ENCODE peak calls at places on chromosomes 16 and 17, in seven cellular contexts. I is IMR-90, B is H1, W is mesenchymal stem cell, K is mesendoderm, G is H9, N is trophoblast cell. X is an unnamed sample.

GRCh38 chr16:83015871-83016270 is 389.1 kb downstream of the CDH13 start:
- DNase-seq in I (no peak), B (no peak), W (no peak), K (no peak), G (no peak), N (no peak), X (no peak)

GRCh38 chr17:28925912-28926365 is 23.1 kb upstream of the DHRS13 start:
- DNase-seq in I (peak), B (no peak), W (peak), K (no peak), G (no peak), N (no peak), X (no peak)

GRCh38 chr17:82103588-82104451 is 5.8 kb upstream of the FASN start:
- DNase-seq in I (no peak), B (peak), W (no peak), K (peak), G (peak), N (peak), X (peak)

GRCh38 chr17:36657763-36658490 is 56.5 kb downstream of the MRM1 start:
- DNase-seq in I (no peak), B (peak), W (peak), K (peak), G (peak), N (peak), X (no peak)

GRCh38 chr17:66413564-66414520 is 111.4 kb downstream of the PRKCA start:
- DNase-seq in I (no peak), B (no peak), W (no peak), K (no peak), G (no peak), N (no peak), X (no peak)

GRCh38 chr16:30948087-30948955 is 547 bp upstream of the ORAI3 start:
- DNase-seq in I (peak), B (peak), W (peak), K (peak), G (peak), N (peak), X (peak)

GRCh38 chr16:66503030-66503429 is 46.9 kb downstream of the TK2 start:
- DNase-seq in I (no peak), B (no peak), W (no peak), K (no peak), G (no peak), N (peak), X (no peak)

GRCh38 chr16:69796285-69797118 is 34.4 kb downstream of the WWP2 start:
- DNase-seq in I (peak), B (peak), W (peak), K (peak), G (peak), N (peak), X (peak)

GRCh38 chr17:18143044-18143936 is 34.7 kb downstream of the MYO15A start:
- DNase-seq in I (peak), B (peak), W (peak), K (peak), G (peak), N (no peak), X (peak)

GRCh38 chr16:88619859-88620655 is 18.3 kb upstream of the IL17C start:
- DNase-seq in I (peak), B (no peak), W (peak), K (no peak), G (no peak), N (no peak), X (no peak)

GRCh38 chr17:70520447-70520846 is 351.1 kb downstream of the KCNJ2 start:
- DNase-seq in I (no peak), B (no peak), W (no peak), K (no peak), G (no peak), N (peak), X (no peak)

GRCh38 chr17:44546711-44547606 is 10.3 kb upstream of the FZD2 start:
- DNase-seq in I (peak), B (no peak), W (peak), K (no peak), G (no peak), N (peak), X (no peak)

GRCh38 chr17:610285-610684 is 104.4 kb downstream of the VPS53 start:
- DNase-seq in I (no peak), B (no peak), W (no peak), K (no peak), G (no peak), N (no peak), X (no peak)

GRCh38 chr16:57957396-57958392 is 13.2 kb downstream of the CNGB1 start:
- DNase-seq in I (no peak), B (no peak), W (no peak), K (no peak), G (no peak), N (no peak), X (no peak)

GRCh38 chr17:2462481-2462880 is 49.2 kb downstream of the METTL16 start:
- DNase-seq in I (no peak), B (no peak), W (no peak), K (no peak), G (no peak), N (no peak), X (no peak)

GRCh38 chr17:55323518-55324295 is 58.9 kb downstream of the HLF start:
- DNase-seq in I (no peak), B (no peak), W (no peak), K (no peak), G (no peak), N (no peak), X (no peak)

GRCh38 chr16:89170346-89171215 is 967 bp upstream of the CDH15 start:
- DNase-seq in I (no peak), B (peak), W (no peak), K (peak), G (peak), N (no peak), X (no peak)

GRCh38 chr17:51869387-51869786 is 289.1 kb downstream of the CA10 start:
- DNase-seq in I (no peak), B (peak), W (peak), K (peak), G (peak), N (peak), X (peak)

GRCh38 chr17:45224671-45225050 is 3.0 kb downstream of the FMNL1 start:
- DNase-seq in I (no peak), B (no peak), W (no peak), K (no peak), G (no peak), N (no peak), X (no peak)

GRCh38 chr16:8887438-8887765 is 5.3 kb downstream of the LITAFD start:
- DNase-seq in I (no peak), B (no peak), W (no peak), K (no peak), G (no peak), N (no peak), X (no peak)

GRCh38 chr17:68248199-68248825 is 469 bp downstream of the AMZ2 start:
- DNase-seq in I (peak), B (no peak), W (peak), K (no peak), G (no peak), N (peak), X (no peak)

GRCh38 chr17:81999587-81999974 is 22.2 kb downstream of the ASPSCR1 start:
- DNase-seq in I (no peak), B (no peak), W (no peak), K (no peak), G (no peak), N (peak), X (no peak)

GRCh38 chr17:39271546-39271945 is 45.8 kb upstream of the STAC2 start:
- DNase-seq in I (peak), B (no peak), W (no peak), K (no peak), G (no peak), N (no peak), X (no peak)

GRCh38 chr16:57618306-57619132 is 9.9 kb upstream of the ADGRG1 start:
- DNase-seq in I (peak), B (peak), W (no peak), K (no peak), G (peak), N (peak), X (no peak)

GRCh38 chr16:26672206-26672605 is 394.5 kb upstream of the C16orf82 start:
- DNase-seq in I (no peak), B (no peak), W (no peak), K (peak), G (no peak), N (no peak), X (no peak)

GRCh38 chr17:39939588-39940419 is 12.3 kb downstream of the LRRC3C start:
- DNase-seq in I (peak), B (no peak), W (peak), K (no peak), G (no peak), N (peak), X (no peak)

GRCh38 chr17:72591500-72592241 is 470.9 kb downstream of the SOX9 start:
- DNase-seq in I (no peak), B (peak), W (peak), K (peak), G (peak), N (peak), X (peak)

GRCh38 chr16:47713225-47713595 is 252.1 kb downstream of the PHKB start:
- DNase-seq in I (peak), B (no peak), W (peak), K (no peak), G (no peak), N (peak), X (no peak)

GRCh38 chr17:17758443-17758842 is 77.2 kb downstream of the RAI1 start:
- DNase-seq in I (no peak), B (no peak), W (no peak), K (no peak), G (no peak), N (no peak), X (no peak)

GRCh38 chr16:48383877-48384304 is 1.3 kb downstream of the SIAH1 start:
- DNase-seq in I (no peak), B (no peak), W (peak), K (peak), G (no peak), N (peak), X (no peak)

GRCh38 chr17:42284566-42284965 is 3.7 kb upstream of the STAT5A start:
- DNase-seq in I (no peak), B (no peak), W (no peak), K (no peak), G (peak), N (no peak), X (no peak)

GRCh38 chr16:11232852-11233726 is 22.9 kb downstream of the SOCS1 start:
- DNase-seq in I (no peak), B (peak), W (no peak), K (peak), G (peak), N (no peak), X (no peak)

GRCh38 chr17:30240177-30240576 is 4.7 kb upstream of the SLC6A4 start:
- DNase-seq in I (no peak), B (no peak), W (no peak), K (no peak), G (no peak), N (no peak), X (no peak)

GRCh38 chr16:30120340-30121105 is 2.5 kb downstream of the MAPK3 start:
- DNase-seq in I (no peak), B (no peak), W (no peak), K (no peak), G (no peak), N (no peak), X (no peak)

GRCh38 chr17:82653651-82654528 is 5.6 kb upstream of the WDR45B start:
- DNase-seq in I (no peak), B (no peak), W (no peak), K (no peak), G (no peak), N (no peak), X (no peak)

GRCh38 chr17:30323895-30324319 is 9.9 kb downstream of the TMIGD1 start:
- DNase-seq in I (no peak), B (no peak), W (no peak), K (no peak), G (no peak), N (no peak), X (no peak)

GRCh38 chr17:60135951-60136666 is 13.7 kb upstream of the CA4 start:
- DNase-seq in I (no peak), B (peak), W (no peak), K (no peak), G (no peak), N (no peak), X (no peak)

GRCh38 chr17:81389585-81389984 is 5.7 kb upstream of the BAHCC1 start:
- DNase-seq in I (no peak), B (no peak), W (no peak), K (no peak), G (no peak), N (no peak), X (no peak)

GRCh38 chr17:73831699-73832098 is 187.5 kb upstream of the SDK2 start:
- DNase-seq in I (no peak), B (no peak), W (no peak), K (no peak), G (no peak), N (no peak), X (no peak)

GRCh38 chr16:76441391-76441790 is 164.2 kb downstream of the CNTNAP4 start:
- DNase-seq in I (no peak), B (no peak), W (no peak), K (no peak), G (no peak), N (no peak), X (no peak)
- H2BK5ac ChIP-seq in I (no peak), B (no peak), W (no peak), K (no peak), G (no peak), N (no peak), X (no peak)

GRCh38 chr16:12539185-12539929 is 264.3 kb downstream of the CPPED1 start:
- DNase-seq in I (peak), B (no peak), W (peak), K (no peak), G (no peak), N (no peak), X (no peak)
- H2BK5ac ChIP-seq in I (peak), B (no peak), W (no peak), K (no peak), G (no peak), N (no peak), X (no peak)

GRCh38 chr16:23807028-23807427 is 28.8 kb upstream of the PRKCB start:
- DNase-seq in I (no peak), B (no peak), W (no peak), K (no peak), G (no peak), N (no peak), X (no peak)

GRCh38 chr16:23801387-23801786 is 34.4 kb upstream of the PRKCB start:
- DNase-seq in I (peak), B (peak), W (peak), K (peak), G (peak), N (peak), X (peak)

DNA sequence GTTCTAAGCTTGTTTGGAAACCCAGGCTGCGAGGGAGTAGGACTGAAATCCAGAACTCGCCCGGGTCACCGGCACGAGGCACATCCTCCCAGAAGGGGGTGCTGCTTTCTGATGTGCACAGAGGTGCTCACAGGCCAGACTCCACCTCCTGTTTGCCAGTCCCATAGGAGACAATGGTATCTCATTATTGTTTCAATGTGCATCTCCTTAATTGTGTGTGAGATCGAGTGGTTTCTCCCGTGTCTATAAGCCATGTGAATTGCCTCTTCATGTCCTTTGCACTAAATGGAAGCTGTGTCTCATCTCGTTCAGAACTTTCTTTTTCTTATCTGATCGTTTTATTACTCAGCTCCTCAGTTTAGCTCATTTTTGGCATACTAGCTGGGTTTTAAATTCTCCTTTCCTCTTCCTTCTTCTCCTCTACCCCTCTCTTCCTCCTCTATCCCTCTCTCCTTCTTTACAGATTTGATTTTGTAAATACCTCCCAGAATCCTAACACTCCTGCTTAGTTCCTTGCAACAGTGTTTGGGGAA is 32.1 kb upstream of the PRKCB start:
- DNase-seq in I (peak), B (peak), W (no peak), K (peak), G (peak), N (peak), X (peak)
- H2BK5ac ChIP-seq in I (no peak), B (no peak), W (no peak), K (no peak), G (no peak), N (no peak), X (no peak)

GRCh38 chr17:35374766-35375344 is 1.4 kb upstream of the SLFN11 start:
- DNase-seq in I (no peak), B (no peak), W (no peak), K (no peak), G (no peak), N (no peak), X (no peak)
- H2BK5ac ChIP-seq in I (peak), B (no peak), W (no peak), K (no peak), G (no peak), N (no peak), X (no peak)

GRCh38 chr16:86485746-86486145 is 24.6 kb upstream of the FOXF1 start:
- DNase-seq in I (no peak), B (no peak), W (no peak), K (no peak), G (no peak), N (no peak), X (no peak)
- H2BK5ac ChIP-seq in I (no peak), B (no peak), W (no peak), K (no peak), G (no peak), N (no peak), X (no peak)

GRCh38 chr17:35596072-35596471 is 8.9 kb downstream of the AP2B1 start:
- DNase-seq in I (no peak), B (no peak), W (no peak), K (no peak), G (no peak), N (no peak), X (no peak)

GRCh38 chr17:35596530-35597233 is 9.6 kb downstream of the AP2B1 start:
- DNase-seq in I (no peak), B (peak), W (no peak), K (peak), G (peak), N (peak), X (no peak)

DNA sequence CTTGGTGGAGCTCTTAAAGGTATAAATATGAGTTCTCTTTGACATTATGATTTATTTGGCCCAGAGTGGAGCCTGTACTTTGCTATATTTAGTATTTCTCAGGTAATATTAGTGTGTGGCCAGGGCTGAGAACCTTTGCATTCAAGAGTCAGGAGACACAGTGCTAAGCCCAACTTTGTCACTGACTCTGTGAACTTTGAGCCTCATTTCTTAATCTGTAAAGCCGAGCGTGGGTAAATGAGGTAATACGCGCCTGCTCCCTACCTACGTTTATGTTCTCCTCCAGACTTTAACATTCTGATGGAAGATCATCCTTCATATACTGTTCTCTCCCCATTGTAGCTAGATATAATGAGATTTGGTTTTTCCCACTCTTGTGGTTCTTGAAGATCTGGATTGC is 10.5 kb downstream of the AP2B1 start:
- DNase-seq in I (no peak), B (no peak), W (no peak), K (no peak), G (no peak), N (no peak), X (no peak)
- H2BK5ac ChIP-seq in I (no peak), B (no peak), W (no peak), K (no peak), G (no peak), N (no peak), X (no peak)

DNA sequence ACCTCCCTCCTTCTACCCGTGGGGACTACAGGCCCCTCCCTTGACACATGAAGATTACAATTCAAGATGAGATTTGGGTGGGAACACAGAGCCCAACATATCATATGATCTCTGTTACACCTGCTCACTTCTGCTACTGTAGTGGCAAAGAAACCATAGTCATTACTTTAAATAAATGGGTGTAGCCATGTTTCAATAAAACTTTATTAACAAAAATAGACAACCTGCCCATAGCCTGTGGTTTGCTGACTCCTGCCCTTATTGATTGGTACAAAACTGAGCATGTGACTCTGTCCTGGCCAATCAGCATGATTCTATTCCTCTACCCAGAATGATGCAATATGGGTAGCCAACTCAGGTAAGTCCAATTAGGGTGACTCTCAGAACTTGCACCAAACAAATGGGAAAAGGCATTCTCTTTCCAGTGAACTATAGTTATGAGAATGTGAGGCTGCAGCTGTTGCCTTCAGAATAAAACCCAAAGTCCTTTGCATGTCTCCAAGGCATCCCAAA is 15.7 kb upstream of the ERCC4 start:
- DNase-seq in I (no peak), B (no peak), W (no peak), K (no peak), G (no peak), N (no peak), X (no peak)
- H2BK5ac ChIP-seq in I (no peak), B (no peak), W (no peak), K (no peak), G (no peak), N (no peak), X (no peak)

DNA sequence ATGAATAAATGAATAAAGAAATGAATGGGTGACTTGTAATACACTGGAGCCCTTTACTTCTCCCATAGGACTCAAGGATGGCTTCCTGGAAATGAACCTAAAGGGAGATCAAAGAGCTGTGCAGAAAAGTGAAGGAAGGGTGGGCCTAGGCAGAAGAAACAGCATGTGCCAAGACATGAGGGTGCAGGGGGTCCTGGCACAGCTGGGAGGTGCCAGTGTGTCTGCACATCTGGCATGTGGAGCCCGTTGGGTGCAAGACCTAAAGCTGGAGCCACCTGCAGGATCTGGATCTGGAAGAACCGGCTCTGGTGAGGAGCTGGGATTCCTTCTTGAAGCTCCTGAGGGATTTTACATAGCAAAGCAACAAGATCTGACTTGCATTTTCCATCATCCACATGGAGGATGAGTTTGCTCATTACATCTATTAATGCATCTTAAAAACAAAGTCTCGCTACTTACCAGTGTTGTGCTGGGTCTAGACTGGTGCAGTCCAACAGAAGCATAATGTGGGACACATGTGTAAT is 120.2 kb downstream of the IRX3 start:
- DNase-seq in I (no peak), B (no peak), W (no peak), K (no peak), G (no peak), N (peak), X (no peak)
- H2BK5ac ChIP-seq in I (no peak), B (no peak), W (no peak), K (no peak), G (no peak), N (no peak), X (no peak)

DNA sequence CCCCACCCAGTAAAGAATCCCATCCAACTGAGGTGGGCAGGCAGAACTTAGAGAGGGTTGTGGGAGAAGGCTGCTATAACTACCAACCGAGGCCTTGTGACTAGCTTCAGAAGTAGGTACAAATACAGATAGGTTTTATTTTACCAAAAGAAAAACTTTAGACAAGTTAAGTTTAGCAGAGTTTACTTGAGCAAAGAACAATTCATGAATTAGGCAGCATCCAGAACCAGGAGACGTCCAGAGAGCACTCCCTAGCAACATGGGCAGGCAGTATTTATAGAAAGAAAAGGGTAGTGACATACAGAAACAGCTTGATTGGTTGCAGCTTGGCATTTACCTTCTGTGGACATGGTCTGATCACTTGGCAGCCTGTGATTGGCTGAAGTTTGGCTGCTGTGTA is 42.1 kb downstream of the SLFN5 start:
- DNase-seq in I (no peak), B (no peak), W (no peak), K (no peak), G (no peak), N (no peak), X (no peak)
- H2BK5ac ChIP-seq in I (no peak), B (no peak), W (no peak), K (no peak), G (no peak), N (no peak), X (no peak)